ENCODE peak calls at places on chromosomes 3 and 15, in seven cellular contexts. K is fibroblast of lung, S is cardiac muscle cell, L is spleen, A is psoas muscle, M is PC-9, B is lower lobe of right lung. J is an unnamed sample.
A peak's percentile ranks its signal among the peaks of the same experiment; 100 is the strongest.

GRCh38 chr3:36373084-36373483 is 7.2 kb upstream of the STAC start:
- DNase-seq in K (peak; percentile 73), S (peak; percentile 42), L (no peak), A (no peak), M (peak; percentile 64), B (no peak), J (no peak)

GRCh38 chr3:123841476-123842238 is 42.5 kb downstream of the MYLK start:
- DNase-seq in K (no peak), S (no peak), L (no peak), A (no peak), M (no peak), B (no peak), J (no peak)

GRCh38 chr3:162769559-162769958 is 1273.0 kb downstream of the OTOL1 start:
- DNase-seq in K (no peak), S (peak; percentile 5), L (no peak), A (no peak), M (no peak), B (no peak), J (no peak)

GRCh38 chr3:19457449-19457848 is 309.1 kb downstream of the KCNH8 start:
- DNase-seq in K (no peak), S (no peak), L (no peak), A (no peak), M (no peak), B (no peak), J (no peak)

GRCh38 chr3:123624302-123624701 is 39.4 kb upstream of the HACD2 start:
- DNase-seq in K (no peak), S (no peak), L (no peak), A (no peak), M (peak; percentile 62), B (no peak), J (no peak)

GRCh38 chr3:56042326-56042951 is 425.8 kb downstream of the ERC2 start:
- DNase-seq in K (peak; percentile 68), S (peak; percentile 58), L (no peak), A (no peak), M (peak; percentile 50), B (no peak), J (no peak)

GRCh38 chr3:72010044-72010443 is 225.1 kb upstream of the PROK2 start:
- DNase-seq in K (no peak), S (peak; percentile 41), L (no peak), A (no peak), M (no peak), B (no peak), J (no peak)

GRCh38 chr3:48077835-48078234 is 61.6 kb upstream of the MAP4 start:
- DNase-seq in K (peak; percentile 42), S (peak; percentile 89), L (no peak), A (no peak), M (no peak), B (no peak), J (no peak)

GRCh38 chr3:171867976-171868375 is 24.8 kb downstream of the TMEM212 start:
- DNase-seq in K (no peak), S (no peak), L (no peak), A (no peak), M (no peak), B (no peak), J (no peak)
- TF ChIP-seq CTCF in K (no peak), S (peak; percentile 26), L (no peak), A (no peak), M (peak; percentile 72), B (peak; percentile 28), J (peak; percentile 28)

GRCh38 chr3:46350262-46350565 is 3.7 kb upstream of the CCR2 start:
- DNase-seq in K (no peak), S (no peak), L (no peak), A (no peak), M (no peak), B (no peak), J (no peak)
- H3K4me3 ChIP-seq in K (no peak overlapping the region), S (no peak overlapping the region), L (no peak overlapping the region), A (no peak overlapping the region), M (no peak overlapping the region), B (no peak overlapping the region), J (no peak overlapping the region)

DNA sequence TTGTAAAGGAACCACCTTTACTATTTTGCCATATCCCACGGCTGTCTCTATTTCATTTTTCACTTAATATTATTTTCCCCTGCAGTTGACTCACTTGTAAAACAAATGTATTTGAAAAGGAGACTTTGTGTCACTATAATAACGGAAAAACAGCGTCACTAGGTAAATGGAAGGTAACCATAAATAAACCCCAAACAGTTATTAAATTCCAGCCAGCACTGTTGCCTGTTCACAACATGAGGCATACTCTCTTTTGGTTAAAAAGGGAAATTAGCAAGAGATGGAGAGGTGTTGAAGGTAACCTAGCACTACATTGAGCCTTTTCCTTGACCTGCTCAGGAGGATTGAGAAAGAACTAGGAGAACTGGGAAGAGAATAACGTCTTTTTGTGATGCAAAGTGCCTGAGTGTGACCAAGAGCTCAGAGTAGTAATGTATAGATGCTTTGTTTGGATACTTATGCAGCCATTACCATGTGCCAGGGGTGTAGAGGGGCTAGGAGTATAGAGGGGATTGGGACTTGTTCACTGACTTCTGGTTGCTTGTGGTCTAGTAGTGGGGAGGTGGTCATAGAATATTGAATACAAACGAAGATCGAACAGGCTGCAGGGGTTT is 19.6 kb downstream of the FLNB start:
- DNase-seq in K (no peak), S (no peak), L (no peak), A (no peak), M (no peak), B (no peak), J (no peak)
- H3K27ac ChIP-seq in K (no peak overlapping the region), S (no peak overlapping the region), L (no peak overlapping the region), A (no peak overlapping the region), M (no peak overlapping the region), B (no peak overlapping the region), J (no peak overlapping the region)

DNA sequence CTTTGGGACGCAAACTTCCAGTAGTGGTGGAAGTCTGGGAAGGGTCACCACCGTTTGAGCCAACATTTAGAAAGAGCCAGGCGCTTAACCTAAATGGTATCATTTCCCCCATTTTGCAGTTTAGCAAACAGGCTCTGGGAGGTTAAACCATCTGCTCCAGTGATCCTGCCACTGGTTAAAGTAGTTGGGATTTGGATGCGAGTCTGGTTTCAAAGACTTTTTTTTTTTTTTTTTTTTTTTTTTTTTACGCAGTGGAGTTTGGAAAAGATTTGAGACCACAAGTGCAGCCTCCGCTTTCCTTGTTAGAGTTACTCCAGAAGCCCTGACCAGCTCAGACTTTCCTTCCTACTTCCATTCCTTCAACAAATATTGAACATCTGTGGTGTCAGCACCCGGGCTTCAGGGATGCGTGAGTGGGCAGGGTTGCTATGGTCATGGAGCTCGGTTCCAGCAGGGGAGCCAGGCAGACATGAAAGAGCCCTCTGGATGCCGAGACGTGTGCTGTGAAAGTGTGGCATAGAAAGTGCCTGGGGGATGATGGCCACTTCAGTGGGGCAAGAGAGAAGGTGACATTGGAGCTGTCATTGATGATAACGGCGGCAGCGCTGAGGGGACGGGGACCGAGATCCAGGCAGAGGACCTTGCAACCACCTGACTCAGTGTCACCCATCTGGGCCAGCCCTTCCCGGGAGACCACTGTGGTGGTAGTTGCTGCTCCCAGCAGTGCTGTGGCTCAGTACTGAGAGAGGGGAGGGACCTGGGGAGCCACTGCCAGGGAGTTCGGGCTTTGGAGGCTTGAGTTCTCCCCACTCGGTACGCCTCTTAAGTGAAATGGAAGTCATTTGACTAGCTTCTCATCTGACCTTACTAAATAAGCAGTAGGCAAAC is 1.1 kb upstream of the RNU6-1 start:
- DNase-seq in K (peak; percentile 55), S (peak; percentile 53), L (peak; percentile 84), A (no peak), M (no peak), B (no peak), J (no peak)
- TF ChIP-seq CTCF in K (no peak), S (no peak), L (no peak), A (no peak), M (no peak), B (no peak), J (no peak)

GRCh38 chr3:44284949-44285348 is 43.3 kb downstream of the TOPAZ1 start:
- DNase-seq in K (no peak), S (no peak), L (no peak), A (no peak), M (no peak), B (no peak), J (no peak)
- H3K4me3 ChIP-seq in K (no peak overlapping the region), S (no peak overlapping the region), L (no peak overlapping the region), A (no peak overlapping the region), M (no peak overlapping the region), B (no peak overlapping the region), J (no peak overlapping the region)